ENCODE peak calls at places on chromosomes 1 and 21, in six cellular contexts. M is GM23338, T is progenitor cell of endocrine pancreas, A is AG04450, E is AG09309, J is left ventricle myocardium inferior. K is an unnamed sample.

GRCh38 chr1:182317489-182318180 is 74.0 kb downstream of the GLUL start:
- DNase-seq in M (no peak), T (no peak), A (no peak), E (no peak), J (no peak), K (no peak)

GRCh38 chr1:87333692-87334347 is 5.1 kb downstream of the LMO4 start:
- DNase-seq in M (no peak), T (no peak), A (no peak), E (no peak), J (no peak), K (no peak)

GRCh38 chr1:110464340-110464739 is 13.4 kb downstream of the PROK1 start:
- DNase-seq in M (no peak), T (no peak), A (peak; percentile 39), E (peak; percentile 24), J (no peak), K (no peak)

GRCh38 chr1:206784471-206784903 is 12.2 kb upstream of the IL10 start:
- DNase-seq in M (no peak), T (no peak), A (no peak), E (no peak), J (no peak), K (peak; percentile 32)

GRCh38 chr1:164794310-164794709 is 235.3 kb downstream of the PBX1 start:
- DNase-seq in M (no peak), T (no peak), A (peak; percentile 73), E (peak; percentile 91), J (no peak), K (no peak)

GRCh38 chr1:64246294-64246917 is 43.0 kb downstream of the UBE2U start:
- DNase-seq in M (peak; percentile 64), T (no peak), A (no peak), E (no peak), J (no peak), K (no peak)

GRCh38 chr1:39411526-39411925 is 79.9 kb upstream of the BMP8A start:
- DNase-seq in M (no peak), T (no peak), A (no peak), E (no peak), J (no peak), K (no peak)

GRCh38 chr21:15729346-15729673 is 472 bp upstream of the USP25 start:
- DNase-seq in M (no peak), T (no peak), A (no peak), E (no peak), J (no peak), K (no peak)

GRCh38 chr1:36154765-36155559 is 998 bp upstream of the MAP7D1 start:
- DNase-seq in M (peak; percentile 48), T (no peak), A (no peak), E (no peak), J (peak; percentile 67), K (no peak)

GRCh38 chr1:176843352-176844297 is 320.9 kb downstream of the ASTN1 start:
- DNase-seq in M (peak; percentile 59), T (peak; percentile 17), A (peak; percentile 0), E (peak; percentile 43), J (no peak), K (no peak)

GRCh38 chr1:6822530-6823359 is 37.5 kb downstream of the CAMTA1 start:
- DNase-seq in M (no peak), T (no peak), A (no peak), E (no peak), J (no peak), K (no peak)

GRCh38 chr1:168499094-168500049 is 44.4 kb downstream of the XCL2 start:
- DNase-seq in M (no peak), T (no peak), A (no peak), E (no peak), J (no peak), K (no peak)

GRCh38 chr1:92923664-92924063 is 37.6 kb downstream of the DIPK1A start:
- DNase-seq in M (no peak), T (no peak), A (no peak), E (no peak), J (no peak), K (no peak)

GRCh38 chr1:21553116-21553926 is 44.1 kb downstream of the ALPL start:
- DNase-seq in M (peak; percentile 52), T (no peak), A (peak; percentile 80), E (no peak), J (no peak), K (no peak)

GRCh38 chr1:27364696-27365371 is 1.9 kb downstream of the MAP3K6 start:
- DNase-seq in M (no peak), T (no peak), A (no peak), E (no peak), J (no peak), K (no peak)

GRCh38 chr1:62406576-62406975 is 30.3 kb upstream of the USP1 start:
- DNase-seq in M (peak; percentile 17), T (no peak), A (no peak), E (no peak), J (no peak), K (no peak)

GRCh38 chr1:77542784-77543183 is 139.7 kb downstream of the ZZZ3 start:
- DNase-seq in M (no peak), T (no peak), A (no peak), E (no peak), J (no peak), K (no peak)

GRCh38 chr21:14353712-14354111 is 29.2 kb downstream of the HSPA13 start:
- DNase-seq in M (peak; percentile 8), T (no peak), A (no peak), E (no peak), J (no peak), K (no peak)

GRCh38 chr1:92326681-92327080 is 27.8 kb downstream of the RPAP2 start:
- DNase-seq in M (no peak), T (no peak), A (no peak), E (no peak), J (no peak), K (no peak)

GRCh38 chr1:210239295-210240155 is 6.9 kb downstream of the SERTAD4 start:
- DNase-seq in M (peak; percentile 66), T (no peak), A (peak; percentile 84), E (peak; percentile 57), J (no peak), K (no peak)

GRCh38 chr1:181135462-181135781 is 46.9 kb downstream of the IER5 start:
- DNase-seq in M (peak; percentile 53), T (no peak), A (no peak), E (no peak), J (no peak), K (no peak)

GRCh38 chr1:7265771-7266371 is 480.6 kb downstream of the CAMTA1 start:
- DNase-seq in M (no peak), T (no peak), A (peak; percentile 61), E (peak; percentile 45), J (no peak), K (no peak)

GRCh38 chr1:29456685-29457084 is 220.4 kb downstream of the PTPRU start:
- DNase-seq in M (no peak), T (no peak), A (no peak), E (no peak), J (no peak), K (no peak)

GRCh38 chr1:29455781-29456180 is 219.5 kb downstream of the PTPRU start:
- DNase-seq in M (no peak), T (no peak), A (no peak), E (no peak), J (no peak), K (no peak)

GRCh38 chr1:29452463-29453230 is 216.3 kb downstream of the PTPRU start:
- DNase-seq in M (no peak), T (no peak), A (no peak), E (no peak), J (no peak), K (no peak)

GRCh38 chr1:29454616-29455380 is 218.5 kb downstream of the PTPRU start:
- DNase-seq in M (no peak), T (no peak), A (no peak), E (no peak), J (no peak), K (no peak)

DNA sequence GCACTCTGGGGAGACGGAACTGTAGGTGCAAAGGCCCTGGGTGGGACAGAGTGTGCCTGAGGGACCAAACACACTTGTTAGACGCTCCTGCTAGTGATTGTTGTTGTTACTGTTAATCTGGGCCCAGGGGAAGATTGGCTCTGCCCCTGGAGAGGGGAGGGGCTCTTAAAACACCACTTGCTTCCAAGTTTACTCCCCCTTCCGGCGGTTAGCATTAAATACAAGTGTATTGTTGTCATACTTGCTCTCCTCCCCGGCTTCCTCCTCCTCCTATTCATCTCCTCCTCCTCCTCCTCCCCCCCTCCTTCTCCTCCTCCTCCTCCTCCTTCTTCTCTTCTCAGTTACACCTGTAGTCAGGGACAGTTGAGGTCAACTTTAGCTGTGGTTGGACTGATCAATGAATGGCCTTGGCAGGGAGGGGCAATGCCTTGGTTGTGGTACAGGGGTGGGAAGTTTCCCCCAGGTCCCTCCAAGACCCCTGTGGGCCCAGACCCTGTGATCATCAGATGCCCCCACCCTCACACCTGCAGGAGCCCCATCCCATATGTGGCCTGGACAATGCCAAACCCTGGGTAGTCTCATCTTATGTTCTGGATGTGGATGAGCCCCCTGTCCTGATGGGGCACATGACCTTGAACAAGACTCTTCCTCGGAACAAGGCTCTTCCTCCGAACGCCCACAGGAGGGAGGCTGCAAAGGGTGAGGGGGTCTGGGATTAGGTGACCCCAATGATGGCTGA is 217.3 kb downstream of the PTPRU start:
- DNase-seq in M (peak; percentile 94), T (no peak), A (peak; percentile 21), E (peak; percentile 5), J (no peak), K (no peak)
- TF ChIP-seq CTCF in M (peak; percentile 52), T (peak; percentile 51), A (peak; percentile 41), E (no peak), J (peak; percentile 36), K (no peak)

DNA sequence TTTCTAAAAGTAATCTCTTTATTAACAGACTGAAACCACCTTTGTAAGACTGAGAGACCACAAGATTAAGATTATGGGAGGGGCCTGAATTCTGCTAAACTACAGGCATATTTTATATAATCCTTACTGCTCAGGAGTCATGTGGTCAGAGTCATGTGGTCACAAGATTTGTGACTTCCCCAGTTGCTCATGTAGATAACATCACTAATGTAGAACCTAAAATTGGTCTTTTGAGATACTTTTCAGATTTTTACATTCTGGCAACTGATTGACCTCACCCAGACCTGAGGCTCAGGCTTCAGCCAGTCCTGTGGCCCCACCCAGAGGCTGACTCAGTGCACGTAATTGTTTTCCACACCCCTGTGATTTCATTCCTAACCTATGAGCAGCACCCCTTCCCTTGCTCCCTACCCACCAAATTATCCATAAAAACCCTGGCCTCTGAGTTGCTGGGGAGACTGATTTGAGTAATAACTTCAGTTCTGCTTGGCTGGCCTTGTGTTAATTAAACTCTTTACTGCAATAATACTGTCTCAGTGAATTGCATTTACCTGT is 41.8 kb upstream of the ZNF326 start:
- DNase-seq in M (peak; percentile 70), T (no peak), A (peak; percentile 47), E (peak; percentile 77), J (no peak), K (no peak)
- TF ChIP-seq CTCF in M (peak; percentile 58), T (no peak), A (no peak), E (no peak), J (peak; percentile 52), K (no peak)

DNA sequence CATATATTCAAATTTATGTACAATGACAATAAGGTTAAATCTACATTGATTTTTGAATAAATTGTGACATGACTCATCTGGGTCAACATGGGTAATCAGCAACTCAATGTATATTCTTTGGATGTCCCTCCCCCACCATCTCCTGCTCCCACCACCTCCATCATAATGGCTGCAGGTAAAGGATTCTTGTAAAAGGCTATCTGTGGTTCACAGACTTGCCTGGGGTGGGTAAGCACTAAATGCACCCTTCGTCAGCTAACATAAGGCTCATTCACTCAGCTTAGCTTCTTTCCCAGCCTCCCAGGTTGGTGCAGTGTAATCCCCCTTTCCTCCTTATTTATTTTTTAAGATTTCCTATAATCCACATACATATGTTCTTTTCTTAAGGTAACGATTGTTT is 355.7 kb upstream of the DPYD start:
- DNase-seq in M (peak; percentile 13), T (no peak), A (no peak), E (no peak), J (no peak), K (no peak)
- TF ChIP-seq CTCF in M (no peak), T (no peak), A (no peak), E (no peak), J (no peak), K (no peak)

GRCh38 chr1:1305300-1306069 is 2.2 kb downstream of the ACAP3 start:
- DNase-seq in M (no peak), T (no peak), A (peak; percentile 29), E (peak; percentile 24), J (peak; percentile 75), K (peak; percentile 34)
- TF ChIP-seq CTCF in M (no peak), T (no peak), A (no peak), E (no peak), J (no peak), K (no peak)

K was measured in esophagus squamous epithelium.